ENCODE peak calls at places on chromosomes 1 and 21, in seven cellular contexts. D is stimulated activated CD4-positive, alpha-beta T cell treated with anti-CD3 and anti-CD28 coated beads, Interleukin-1b, Interleukin-23, amount 100 ng/mL, for 4 hours; Z is neuronal stem cell; Q is NCI-H1105 treated with DMSO at 0.1 percent for 48 hours; J is T-cell; W is NCI-H1436 treated with DMSO at 0.1 percent for 48 hours; P is SK-N-DZ. Y is an unnamed sample.
A peak's percentile ranks its signal among the peaks of the same experiment; 100 is the strongest.

GRCh38 chr1:2046225-2046917 is 3.8 kb upstream of the PRKCZ start:
- DNase-seq in Z (no peak), W (no peak), Q (peak; percentile 42), D (peak; percentile 45), J (no peak), P (peak; percentile 51), Y (no peak)

GRCh38 chr1:10904396-10905358 is 107.8 kb upstream of the TARDBP start:
- DNase-seq in D (no peak), P (peak; percentile 88), J (peak; percentile 51), W (no peak), Z (no peak), Q (no peak), Y (no peak)

GRCh38 chr1:43527111-43527878 is 3.4 kb upstream of the PTPRF start:
- DNase-seq in W (no peak), P (no peak), Z (no peak), Q (no peak), D (no peak), J (no peak), Y (no peak)

GRCh38 chr1:14742181-14742980 is 143.9 kb downstream of the KAZN start:
- DNase-seq in Z (no peak), J (no peak), W (no peak), D (no peak), P (no peak), Q (no peak), Y (peak; percentile 90)

GRCh38 chr1:56411021-56411420 is 168.3 kb downstream of the PLPP3 start:
- DNase-seq in D (no peak), P (no peak), Q (no peak), J (no peak), Z (no peak), W (no peak), Y (no peak)

GRCh38 chr1:65812065-65812464 is 19.4 kb downstream of the PDE4B start:
- DNase-seq in D (peak; percentile 11), J (no peak), Q (peak; percentile 61), P (no peak), Z (no peak), W (no peak), Y (peak; percentile 94)

GRCh38 chr1:83113686-83114085 is 885.2 kb downstream of the TTLL7 start:
- DNase-seq in Q (no peak), P (no peak), W (no peak), D (no peak), Z (no peak), J (no peak), Y (no peak)

GRCh38 chr21:37459575-37459974 is 93.0 kb downstream of the DYRK1A start:
- DNase-seq in Q (no peak), D (no peak), J (no peak), W (no peak), P (no peak), Z (no peak), Y (peak; percentile 50)

GRCh38 chr1:171611306-171611705 is 10.7 kb upstream of the MYOCOS start:
- DNase-seq in P (no peak), Z (no peak), J (no peak), Q (no peak), W (no peak), D (no peak), Y (peak; percentile 7)

GRCh38 chr1:55402117-55402516 is 187.0 kb upstream of the USP24 start:
- DNase-seq in J (no peak), W (no peak), P (no peak), Q (no peak), Z (no peak), D (no peak), Y (peak; percentile 86)

GRCh38 chr1:1942753-1943656 is 23.9 kb upstream of the TMEM52 start:
- DNase-seq in D (no peak), Z (no peak), W (no peak), J (no peak), Q (no peak), P (no peak), Y (no peak)

GRCh38 chr21:39754811-39755210 is 9.8 kb downstream of the IGSF5 start:
- DNase-seq in J (no peak), D (no peak), Z (no peak), P (no peak), Q (no peak), W (no peak), Y (no peak)

GRCh38 chr1:216826629-216827028 is 103.4 kb upstream of the ESRRG start:
- DNase-seq in Z (no peak), D (no peak), P (no peak), J (no peak), W (no peak), Q (no peak), Y (no peak)